ENCODE peak calls at places on chromosomes 6 and 20, in six cellular contexts. One of them, this sample, is unnamed.

GRCh38 chr20:21259346-21259745 is 43.8 kb upstream of the XRN2 start:
- DNase-seq in activated CD4-positive, alpha-beta T cell treated with anti-CD3 and anti-CD28 coated beads, Interleukin-2, amount 10 ng/mL, durations not matched to agents 7 days and 5 days: no peak
- DNase-seq in B cell: no peak
- DNase-seq in T-helper 9 cell: no peak
- DNase-seq in T-helper 2 cell: no peak
- DNase-seq in GM20000: no peak
- DNase-seq in this sample: no peak

GRCh38 chr6:135311446-135312200 is 130.5 kb downstream of the MYB start:
- DNase-seq in activated CD4-positive, alpha-beta T cell treated with anti-CD3 and anti-CD28 coated beads, Interleukin-2, amount 10 ng/mL, durations not matched to agents 7 days and 5 days: no peak
- DNase-seq in B cell: no peak
- DNase-seq in T-helper 9 cell: no peak
- DNase-seq in T-helper 2 cell: no peak
- DNase-seq in GM20000: no peak
- DNase-seq in this sample: peak; percentile 61

GRCh38 chr20:8394308-8394945 is 262.4 kb downstream of the PLCB1 start:
- DNase-seq in activated CD4-positive, alpha-beta T cell treated with anti-CD3 and anti-CD28 coated beads, Interleukin-2, amount 10 ng/mL, durations not matched to agents 7 days and 5 days: no peak
- DNase-seq in B cell: no peak
- DNase-seq in T-helper 9 cell: no peak
- DNase-seq in T-helper 2 cell: peak; percentile 3
- DNase-seq in GM20000: peak; percentile 7
- DNase-seq in this sample: no peak

GRCh38 chr20:7660165-7660564 is 280.1 kb downstream of the HAO1 start:
- DNase-seq in activated CD4-positive, alpha-beta T cell treated with anti-CD3 and anti-CD28 coated beads, Interleukin-2, amount 10 ng/mL, durations not matched to agents 7 days and 5 days: no peak
- DNase-seq in B cell: no peak
- DNase-seq in T-helper 9 cell: no peak
- DNase-seq in T-helper 2 cell: no peak
- DNase-seq in GM20000: no peak
- DNase-seq in this sample: no peak

GRCh38 chr6:5379647-5380242 is 118.4 kb downstream of the FARS2 start:
- DNase-seq in activated CD4-positive, alpha-beta T cell treated with anti-CD3 and anti-CD28 coated beads, Interleukin-2, amount 10 ng/mL, durations not matched to agents 7 days and 5 days: peak; percentile 42
- DNase-seq in B cell: peak; percentile 10
- DNase-seq in T-helper 9 cell: no peak
- DNase-seq in T-helper 2 cell: peak; percentile 68
- DNase-seq in GM20000: peak; percentile 54
- DNase-seq in this sample: no peak

GRCh38 chr6:57109905-57110304 is 19.9 kb downstream of the ZNF451 start:
- DNase-seq in activated CD4-positive, alpha-beta T cell treated with anti-CD3 and anti-CD28 coated beads, Interleukin-2, amount 10 ng/mL, durations not matched to agents 7 days and 5 days: no peak
- DNase-seq in B cell: no peak
- DNase-seq in T-helper 9 cell: no peak
- DNase-seq in T-helper 2 cell: no peak
- DNase-seq in GM20000: no peak
- DNase-seq in this sample: no peak

GRCh38 chr20:19024296-19025035 is 188.0 kb upstream of the SLC24A3 start:
- DNase-seq in activated CD4-positive, alpha-beta T cell treated with anti-CD3 and anti-CD28 coated beads, Interleukin-2, amount 10 ng/mL, durations not matched to agents 7 days and 5 days: no peak
- DNase-seq in B cell: no peak
- DNase-seq in T-helper 9 cell: no peak
- DNase-seq in T-helper 2 cell: no peak
- DNase-seq in GM20000: no peak
- DNase-seq in this sample: no peak

GRCh38 chr20:3865887-3866407 is 19.3 kb downstream of the MAVS start:
- DNase-seq in activated CD4-positive, alpha-beta T cell treated with anti-CD3 and anti-CD28 coated beads, Interleukin-2, amount 10 ng/mL, durations not matched to agents 7 days and 5 days: no peak
- DNase-seq in B cell: no peak
- DNase-seq in T-helper 9 cell: no peak
- DNase-seq in T-helper 2 cell: no peak
- DNase-seq in GM20000: no peak
- DNase-seq in this sample: no peak

GRCh38 chr6:74073429-74073828 is 377.4 kb downstream of the CD109 start:
- DNase-seq in activated CD4-positive, alpha-beta T cell treated with anti-CD3 and anti-CD28 coated beads, Interleukin-2, amount 10 ng/mL, durations not matched to agents 7 days and 5 days: no peak
- DNase-seq in B cell: no peak
- DNase-seq in T-helper 9 cell: no peak
- DNase-seq in T-helper 2 cell: no peak
- DNase-seq in GM20000: no peak
- DNase-seq in this sample: no peak

GRCh38 chr6:157514659-157515496 is 133.9 kb downstream of the ZDHHC14 start:
- DNase-seq in activated CD4-positive, alpha-beta T cell treated with anti-CD3 and anti-CD28 coated beads, Interleukin-2, amount 10 ng/mL, durations not matched to agents 7 days and 5 days: no peak
- DNase-seq in B cell: no peak
- DNase-seq in T-helper 9 cell: no peak
- DNase-seq in T-helper 2 cell: no peak
- DNase-seq in GM20000: no peak
- DNase-seq in this sample: peak; percentile 83

GRCh38 chr6:14861491-14861943 is 384.4 kb upstream of the JARID2 start:
- DNase-seq in activated CD4-positive, alpha-beta T cell treated with anti-CD3 and anti-CD28 coated beads, Interleukin-2, amount 10 ng/mL, durations not matched to agents 7 days and 5 days: no peak
- DNase-seq in B cell: no peak
- DNase-seq in T-helper 9 cell: no peak
- DNase-seq in T-helper 2 cell: peak; percentile 43
- DNase-seq in GM20000: no peak
- DNase-seq in this sample: no peak